ENCODE peak calls at places on chromosome 14, in four cellular contexts. S is H1, L is uterus, O is A549. E is an unnamed sample.
A peak's percentile ranks its signal among the peaks of the same experiment; 100 is the strongest.

GRCh38 chr14:69573205-69573840 is 1.3 kb downstream of the CCDC177 start:
- DNase-seq in S (peak; percentile 48), L (no peak), O (no peak), E (no peak)

GRCh38 chr14:55929136-55929535 is 189.1 kb upstream of the PELI2 start:
- DNase-seq in S (no peak), L (no peak), O (no peak), E (no peak)

GRCh38 chr14:37695836-37696235 is 100.4 kb downstream of the TTC6 start:
- DNase-seq in S (no peak), L (no peak), O (no peak), E (no peak)

GRCh38 chr14:92409069-92409468 is 86.1 kb downstream of the SLC24A4 start:
- DNase-seq in S (no peak), L (no peak), O (no peak), E (no peak)

GRCh38 chr14:94486883-94487282 is 10.9 kb upstream of the SERPINA9 start:
- DNase-seq in S (no peak), L (no peak), O (no peak), E (no peak)

GRCh38 chr14:54866588-54866987 is 36.0 kb downstream of the GCH1 start:
- DNase-seq in S (no peak), L (no peak), O (no peak), E (no peak)

GRCh38 chr14:68255697-68256178 is 436.2 kb downstream of the RAD51B start:
- DNase-seq in S (no peak), L (no peak), O (no peak), E (no peak)

GRCh38 chr14:92692822-92693226 is 55.6 kb downstream of the LGMN start:
- DNase-seq in S (no peak), L (peak; percentile 70), O (no peak), E (peak; percentile 97)

GRCh38 chr14:23537351-23538048 is 14.1 kb downstream of the ZFHX2 start:
- DNase-seq in S (peak; percentile 77), L (no peak), O (no peak), E (no peak)
- H3K27ac ChIP-seq in S (peak overlapping the region; percentile 99), L (no peak overlapping the region), O (no peak overlapping the region), E (no peak overlapping the region)

GRCh38 chr14:75881986-75882385 is 99.8 kb downstream of the TGFB3 start:
- DNase-seq in S (no peak), L (no peak), O (no peak), E (no peak)

GRCh38 chr14:75885829-75886228 is 96.0 kb downstream of the TGFB3 start:
- DNase-seq in S (no peak), L (no peak), O (no peak), E (no peak)

GRCh38 chr14:75880512-75880911 is 101.3 kb downstream of the TGFB3 start:
- DNase-seq in S (peak; percentile 52), L (no peak), O (no peak), E (no peak)

GRCh38 chr14:75886661-75887348 is 95.0 kb downstream of the TGFB3 start:
- DNase-seq in S (no peak), L (no peak), O (no peak), E (no peak)

GRCh38 chr14:75884198-75884611 is 97.6 kb downstream of the TGFB3 start:
- DNase-seq in S (no peak), L (no peak), O (no peak), E (no peak)
- TF ChIP-seq POLR2A in S (no peak), L (no peak), O (no peak), E (no peak)

GRCh38 chr14:99808133-99808505 is 14.9 kb downstream of the EML1 start:
- DNase-seq in S (no peak), L (peak; percentile 11), O (no peak), E (no peak)

GRCh38 chr14:99812096-99812750 is 19.0 kb downstream of the EML1 start:
- DNase-seq in S (no peak), L (no peak), O (no peak), E (no peak)

GRCh38 chr14:99809376-99809775 is 16.2 kb downstream of the EML1 start:
- DNase-seq in S (no peak), L (peak; percentile 85), O (no peak), E (peak; percentile 41)

GRCh38 chr14:99808515-99808914 is 15.3 kb downstream of the EML1 start:
- DNase-seq in S (no peak), L (peak; percentile 4), O (no peak), E (no peak)

GRCh38 chr14:99809864-99810854 is 16.9 kb downstream of the EML1 start:
- DNase-seq in S (no peak), L (peak; percentile 35), O (no peak), E (no peak)
- H3K4me3 ChIP-seq in S (no peak overlapping the region), L (no peak overlapping the region), O (no peak overlapping the region), E (no peak overlapping the region)

DNA sequence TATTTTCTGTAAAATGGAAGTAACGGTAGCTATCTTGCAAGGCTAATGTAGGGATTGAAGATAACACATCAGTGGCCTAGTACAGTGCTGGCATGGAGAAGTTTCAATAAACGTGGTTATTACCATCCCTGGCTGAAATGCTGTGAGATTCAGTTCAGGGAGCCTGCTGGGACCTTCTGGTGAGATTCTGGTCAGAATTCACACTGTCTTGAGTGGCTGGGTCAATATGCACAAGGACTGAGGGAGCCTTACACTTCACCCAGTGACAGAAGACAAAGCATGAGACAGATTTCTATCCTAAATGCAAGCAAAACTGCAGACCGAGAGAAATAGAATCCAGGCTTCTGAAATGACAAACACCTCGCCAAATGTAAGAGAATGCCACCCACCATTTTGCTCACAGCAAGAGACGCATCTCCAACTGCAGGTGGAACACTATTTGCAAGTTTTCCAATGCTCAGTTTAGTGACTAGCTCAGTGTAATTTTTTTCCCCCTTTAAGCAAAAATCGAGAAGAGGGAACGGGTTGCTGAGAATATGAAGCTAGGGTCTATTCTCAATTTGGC is 201.5 kb downstream of the TTC7B start:
- DNase-seq in S (no peak), L (no peak), O (no peak), E (no peak)
- H3K27ac ChIP-seq in S (no peak overlapping the region), L (no peak overlapping the region), O (no peak overlapping the region), E (no peak overlapping the region)

GRCh38 chr14:46818147-46818546 is 166.6 kb upstream of the RPL10L start:
- DNase-seq in S (no peak), L (no peak), O (no peak), E (no peak)
- TF ChIP-seq POLR2A in S (no peak), L (no peak), O (no peak), E (no peak)

DNA sequence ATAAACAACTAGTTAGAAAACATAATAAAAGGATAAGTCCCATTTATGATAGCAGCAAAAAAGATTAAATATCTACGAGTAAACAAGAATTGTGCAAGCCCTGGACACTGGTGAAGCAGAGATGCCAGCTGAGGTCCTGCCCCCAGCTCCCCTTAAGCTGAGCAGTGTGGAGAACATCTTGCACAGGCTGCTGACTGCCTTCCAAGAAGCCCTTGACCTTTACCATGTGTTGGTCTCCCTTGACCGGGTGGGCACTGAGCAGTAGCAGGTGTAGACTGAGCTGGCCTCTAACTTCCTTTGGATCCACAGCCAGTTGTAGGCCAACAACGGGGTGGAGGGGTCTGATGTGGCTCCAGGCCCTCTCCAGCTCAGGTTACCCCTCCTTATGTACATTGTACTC is 47.7 kb upstream of the PAPLN start:
- DNase-seq in S (no peak), L (no peak), O (no peak), E (peak; percentile 66)
- H3K4me3 ChIP-seq in S (no peak overlapping the region), L (no peak overlapping the region), O (no peak overlapping the region), E (no peak overlapping the region)

E was measured in thyroid gland.